ENCODE peak calls at places on chromosome 21, in six cellular contexts. K is ACHN; P is stimulated activated CD4-positive, alpha-beta T cell treated with anti-CD3 and anti-CD28 coated beads, TNF-alpha, amount 100 ng/mL, for 4 hours; J is stimulated activated CD8-positive, alpha-beta memory T cell treated with anti-CD3 and anti-CD28 coated beads, Interleukin-4, amount 100 ng/mL, for 1 hour; U is naive thymus-derived CD4-positive, alpha-beta T cell; O is cardiac fibroblast. A is an unnamed sample.
A peak's percentile ranks its signal among the peaks of the same experiment; 100 is the strongest.

GRCh38 chr21:36990508-36991205 is 15.8 kb upstream of the RIPPLY3 start:
- DNase-seq in K (no peak), J (no peak), O (no peak), P (no peak), U (no peak), A (no peak)

GRCh38 chr21:34882719-34883131 is 166.4 kb downstream of the RUNX1 start:
- DNase-seq in J (no peak), K (no peak), O (no peak), P (no peak), U (no peak), A (no peak)

GRCh38 chr21:31310750-31311149 is 33.3 kb downstream of the TIAM1 start:
- DNase-seq in K (no peak), U (no peak), O (no peak), P (no peak), J (no peak), A (no peak)

GRCh38 chr21:36122977-36123376 is 11.9 kb upstream of the CBR3 start:
- DNase-seq in O (no peak), J (no peak), K (no peak), U (no peak), P (no peak), A (no peak)

GRCh38 chr21:25428537-25428936 is 178.7 kb downstream of the MRPL39 start:
- DNase-seq in U (no peak), J (no peak), K (peak; percentile 11), O (no peak), P (no peak), A (no peak)

GRCh38 chr21:32741336-32741735 is 13.5 kb upstream of the SYNJ1 start:
- DNase-seq in K (no peak), J (no peak), O (no peak), P (no peak), U (no peak), A (no peak)

GRCh38 chr21:29423521-29423920 is 124.8 kb downstream of the BACH1 start:
- DNase-seq in K (no peak), U (no peak), P (no peak), O (no peak), J (no peak), A (no peak)

GRCh38 chr21:28256420-28256831 is 736.3 kb downstream of the LTN1 start:
- DNase-seq in O (peak; percentile 32), P (no peak), K (peak; percentile 48), J (no peak), U (no peak), A (no peak)

GRCh38 chr21:14120091-14120734 is 90.5 kb downstream of the LIPI start:
- DNase-seq in P (no peak), U (no peak), K (peak; percentile 50), O (no peak), J (no peak), A (no peak)

A was measured in AG04449.